ENCODE peak calls at places on chromosomes 12 and 14, in six cellular contexts. K is HepG2, W is K562, F is HCT116, R is GM12878, V is H1. H is an unnamed sample.

GRCh38 chr12:107134558-107134957 is 41.2 kb upstream of the CRY1 start:
- DNase-seq in F (peak; percentile 75), K (peak; percentile 73), R (no peak), W (peak; percentile 67), V (peak; percentile 63), H (no peak)

GRCh38 chr12:79378496-79378895 is 312.3 kb downstream of the PAWR start:
- DNase-seq in R (no peak), W (no peak), K (no peak), V (no peak), F (no peak), H (no peak)

GRCh38 chr14:34237098-34237497 is 224.9 kb downstream of the SPTSSA start:
- DNase-seq in K (peak; percentile 28), F (no peak), W (no peak), V (no peak), R (no peak), H (no peak)

GRCh38 chr12:77328326-77328725 is 263.0 kb upstream of the E2F7 start:
- DNase-seq in W (no peak), K (no peak), V (no peak), F (no peak), R (no peak), H (no peak)

GRCh38 chr12:66550626-66551025 is 128.2 kb downstream of the GRIP1 start:
- DNase-seq in V (no peak), R (no peak), F (no peak), K (no peak), W (no peak), H (no peak)

GRCh38 chr12:52600071-52600470 is 1.2 kb downstream of the KRT72 start:
- DNase-seq in W (no peak), K (no peak), R (no peak), F (no peak), V (no peak), H (no peak)

GRCh38 chr14:80491131-80491530 is 279.8 kb upstream of the DIO2 start:
- DNase-seq in W (no peak), V (no peak), K (peak; percentile 20), F (no peak), R (peak; percentile 23), H (peak; percentile 5)

GRCh38 chr12:51972424-51972812 is 20.9 kb downstream of the ACVR1B start:
- DNase-seq in R (no peak), F (no peak), V (no peak), W (no peak), K (no peak), H (no peak)

GRCh38 chr12:76764856-76765255 is 941 bp downstream of the ZDHHC17 start:
- DNase-seq in F (no peak), K (peak; percentile 4), W (no peak), V (no peak), R (no peak), H (no peak)

GRCh38 chr12:49515266-49515665 is 23.6 kb upstream of the KCNH3 start:
- DNase-seq in W (no peak), K (no peak), F (no peak), R (no peak), V (no peak), H (no peak)

GRCh38 chr12:31954925-31955678 is 4.1 kb upstream of the RESF1 start:
- DNase-seq in F (no peak), W (no peak), R (no peak), K (no peak), V (no peak), H (no peak)

GRCh38 chr12:74906224-74906623 is 303.4 kb downstream of the KCNC2 start:
- DNase-seq in F (no peak), W (no peak), V (no peak), K (peak; percentile 14), R (no peak), H (peak; percentile 8)

DNA sequence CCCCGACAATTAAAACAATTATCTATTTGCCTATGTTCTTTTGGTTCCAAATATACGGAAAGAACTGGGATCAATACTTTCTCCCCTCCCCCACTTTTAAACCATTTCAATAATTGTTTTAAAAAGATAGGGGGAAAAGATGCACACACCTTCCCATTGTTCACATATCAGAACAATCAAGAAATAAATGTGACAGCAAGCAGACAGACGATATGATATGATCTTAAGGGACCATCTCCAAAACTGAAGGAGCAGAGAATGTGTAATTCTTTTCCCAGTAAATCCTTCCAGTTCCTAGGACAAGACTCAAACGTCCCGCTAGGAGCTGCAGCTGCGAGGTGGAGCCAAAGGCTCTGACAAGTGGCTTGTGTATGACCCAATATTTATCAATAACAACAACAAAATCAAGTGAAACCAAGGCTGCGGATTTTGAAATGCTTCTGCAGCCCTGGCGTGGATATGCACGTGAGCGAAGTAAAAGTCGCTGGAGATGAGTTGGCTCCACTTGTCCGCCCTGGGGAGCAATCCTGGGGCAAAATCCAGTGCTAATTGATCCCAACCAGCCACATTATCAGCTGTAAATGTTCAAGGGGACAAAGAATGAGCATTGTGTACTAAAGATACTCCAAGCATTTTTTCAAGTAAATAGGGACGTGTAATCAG is 8.2 kb upstream of the FOXG1 start:
- DNase-seq in F (no peak), R (no peak), W (no peak), V (no peak), K (no peak), H (no peak)
- H3K9ac ChIP-seq in F (no peak overlapping the region), R (no peak overlapping the region), W (no peak overlapping the region), V (no peak overlapping the region), K (no peak overlapping the region), H (no peak overlapping the region)

DNA sequence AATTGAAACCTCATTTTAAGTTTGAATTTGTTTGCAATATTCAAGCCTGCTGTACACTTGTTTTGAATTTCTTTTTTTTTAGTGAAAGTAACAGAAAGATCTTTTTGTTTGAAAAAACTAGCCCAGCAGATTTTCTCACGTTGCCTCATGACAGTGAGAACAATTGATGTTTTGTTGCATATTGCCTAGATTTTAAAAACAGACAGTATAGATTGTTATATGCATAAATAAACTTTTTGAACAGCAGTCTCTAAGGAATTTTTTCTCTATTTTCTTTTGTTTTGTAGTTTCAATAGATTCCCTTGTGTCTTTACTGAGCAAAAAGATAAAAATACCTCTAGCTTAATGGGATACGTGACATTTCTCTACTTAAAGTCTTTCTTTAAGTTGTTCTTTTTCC is 15.4 kb downstream of the OR6C6 start:
- DNase-seq in F (no peak), K (no peak), W (no peak), R (no peak), V (no peak), H (no peak)
- TF ChIP-seq ZNF274 in F (no peak), K (no peak), W (no peak), R (no peak), V (no peak), H (no peak)

GRCh38 chr14:75438486-75439080 is 10.8 kb downstream of the JDP2 start:
- DNase-seq in F (no peak), V (no peak), K (no peak), W (no peak), R (no peak), H (no peak)
- H3K9ac ChIP-seq in F (no peak overlapping the region), V (no peak overlapping the region), K (no peak overlapping the region), W (no peak overlapping the region), R (no peak overlapping the region), H (no peak overlapping the region)

DNA sequence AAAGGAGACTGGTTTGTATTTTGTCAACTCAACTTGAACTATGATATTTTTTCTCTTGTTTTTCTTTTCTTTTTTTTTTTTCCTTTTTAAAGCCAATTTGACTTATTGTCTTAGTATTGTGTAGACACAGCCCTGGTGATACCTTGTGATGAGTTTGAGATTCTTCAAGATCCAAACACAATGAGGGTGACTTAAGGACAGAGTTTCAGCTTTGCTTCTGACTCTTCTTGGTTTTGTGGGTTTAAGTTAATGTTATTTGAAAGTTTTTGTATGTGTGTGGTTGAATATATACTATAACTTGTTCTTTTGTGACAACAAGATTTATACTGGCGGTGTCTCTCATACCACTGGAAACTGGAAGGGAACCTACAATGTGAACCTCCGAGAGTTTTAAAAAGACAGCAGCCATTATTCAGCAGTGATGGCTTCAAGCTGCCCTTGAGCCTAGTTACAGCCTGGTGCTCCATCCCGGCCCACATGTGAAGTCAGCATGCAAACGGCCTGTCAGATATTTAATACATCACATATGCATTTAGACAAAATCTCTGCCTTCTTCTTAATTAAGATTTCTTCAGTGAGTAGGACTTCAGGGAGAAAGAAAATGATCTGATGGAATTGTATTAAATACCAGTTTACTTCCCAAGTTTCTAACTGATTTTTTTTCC is 87.9 kb upstream of the IGF1 start:
- DNase-seq in K (no peak), R (no peak), V (no peak), W (no peak), F (no peak), H (no peak)
- TF ChIP-seq ZNF274 in K (no peak), R (no peak), V (no peak), W (no peak), F (no peak), H (no peak)

DNA sequence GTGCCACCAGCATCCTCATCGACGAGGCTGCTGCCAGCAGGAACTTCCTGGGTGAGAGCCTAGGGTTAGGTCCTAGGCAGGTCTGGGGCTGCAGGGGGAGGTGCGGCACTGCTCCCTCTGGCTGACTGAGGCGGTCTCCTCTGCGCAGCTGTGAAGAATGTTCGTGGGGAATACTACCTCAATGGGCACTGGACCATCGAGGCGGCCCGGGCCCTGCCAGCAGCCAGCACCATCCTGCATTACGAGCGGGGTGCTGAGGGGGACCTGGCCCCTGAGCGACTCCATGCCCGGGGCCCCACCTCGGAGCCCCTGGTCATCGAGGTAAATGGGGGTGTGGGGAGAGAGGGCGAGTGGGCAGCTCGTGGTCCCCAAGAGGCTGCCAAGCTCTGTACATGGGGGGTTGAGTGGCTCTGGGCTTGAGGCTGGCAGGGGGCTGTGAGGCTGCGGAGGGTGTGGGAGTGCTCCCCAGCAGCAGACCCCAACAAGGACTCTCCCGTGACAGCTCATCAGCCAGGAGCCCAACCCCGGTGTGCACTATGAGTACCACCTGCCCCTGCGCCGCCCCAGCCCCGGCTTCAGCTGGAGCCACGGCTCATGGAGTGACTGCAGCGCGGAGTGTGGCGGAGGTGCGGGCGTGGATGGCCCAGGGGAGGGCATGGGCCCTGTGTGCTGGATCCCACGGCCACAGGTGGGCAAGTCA is 14.4 kb downstream of the PAPLN start:
- DNase-seq in F (no peak), W (no peak), K (no peak), R (no peak), V (no peak), H (no peak)
- H3K9ac ChIP-seq in F (no peak overlapping the region), W (no peak overlapping the region), K (no peak overlapping the region), R (no peak overlapping the region), V (no peak overlapping the region), H (no peak overlapping the region)

DNA sequence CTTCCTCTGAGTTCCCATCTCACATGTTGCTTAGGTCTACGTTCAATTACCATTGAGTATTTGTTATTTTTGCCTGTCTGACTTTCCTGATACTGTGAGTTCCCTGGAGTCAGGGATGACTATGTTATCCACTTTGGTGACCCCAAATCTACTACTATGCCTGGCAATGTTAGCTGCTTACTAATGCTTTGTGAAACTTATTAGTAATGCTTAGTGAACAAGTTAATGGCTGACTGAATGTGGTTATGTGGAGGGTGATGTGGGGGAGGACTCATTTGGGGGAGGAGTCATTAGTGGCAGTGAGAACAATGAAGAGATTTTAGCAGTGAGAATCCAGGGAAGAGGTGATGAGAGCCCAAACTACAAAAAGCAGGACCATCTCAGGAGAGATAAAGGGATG is 121.6 kb downstream of the KTN1 start:
- DNase-seq in F (no peak), V (no peak), K (no peak), R (peak; percentile 45), W (no peak), H (no peak)
- TF ChIP-seq ZNF274 in F (no peak), V (no peak), K (no peak), R (no peak), W (no peak), H (no peak)

GRCh38 chr14:32109676-32110075 is 32.6 kb downstream of the ARHGAP5 start:
- DNase-seq in W (no peak), K (no peak), V (no peak), F (no peak), R (no peak), H (no peak)
- H3K9ac ChIP-seq in W (no peak overlapping the region), K (no peak overlapping the region), V (no peak overlapping the region), F (no peak overlapping the region), R (no peak overlapping the region), H (no peak overlapping the region)

GRCh38 chr12:27193854-27194544 is 50.1 kb upstream of the STK38L start:
- DNase-seq in R (no peak), W (no peak), K (no peak), F (no peak), V (no peak), H (no peak)
- TF ChIP-seq ZNF274 in R (no peak), W (no peak), K (no peak), F (no peak), V (no peak), H (no peak)